ENCODE peak calls at places on chromosomes 16 and 17, in five cellular contexts. F, O, D, Z and V are unnamed samples. For H3K9me3, the result is how much of the 10 kb centered on the place peaks cover.

GRCh38 chr16:4520913-4521312 is 17.7 kb downstream of the CDIP1 start:
- DNase-seq in D (no peak), O (no peak), F (no peak), Z (no peak), V (no peak)

GRCh38 chr16:79607587-79607986 is 7.0 kb upstream of the MAF start:
- DNase-seq in Z (peak), F (no peak), D (no peak), O (no peak), V (no peak)

GRCh38 chr17:72187544-72187943 is 66.7 kb downstream of the SOX9 start:
- DNase-seq in Z (no peak), D (no peak), F (no peak), O (peak), V (no peak)

GRCh38 chr17:9127340-9127739 is 106.0 kb downstream of the NTN1 start:
- DNase-seq in O (no peak), Z (no peak), D (no peak), F (no peak), V (no peak)

GRCh38 chr17:28705728-28706334 is 5.9 kb downstream of the PROCA1 start:
- DNase-seq in F (no peak), D (no peak), O (no peak), Z (no peak), V (no peak)

GRCh38 chr16:17266606-17267313 is 204.0 kb downstream of the XYLT1 start:
- DNase-seq in Z (no peak), F (no peak), O (no peak), D (no peak), V (no peak)

GRCh38 chr16:67150833-67151396 is at the start of gene B3GNT9:
- DNase-seq in D (no peak), F (no peak), Z (peak), O (peak), V (peak)

GRCh38 chr17:40316571-40317344 is 7.8 kb downstream of the RARA start:
- DNase-seq in D (no peak), Z (peak), F (no peak), O (peak), V (peak)

GRCh38 chr17:76371656-76372628 is 12.5 kb upstream of the SPHK1 start:
- DNase-seq in Z (peak), D (no peak), O (no peak), F (no peak), V (no peak)

GRCh38 chr16:10514369-10515055 is 65.9 kb downstream of the EMP2 start:
- DNase-seq in Z (peak), F (no peak), O (peak), D (no peak), V (peak)

GRCh38 chr17:45430738-45431530 is 1.7 kb downstream of the ARHGAP27 start:
- DNase-seq in D (no peak), F (no peak), Z (peak), O (no peak), V (no peak)

GRCh38 chr17:34556384-34556783 is 23.0 kb upstream of the TMEM132E start:
- DNase-seq in D (no peak), F (no peak), Z (no peak), O (no peak), V (no peak)

GRCh38 chr17:9916108-9916507 is 11.0 kb upstream of the RCVRN start:
- DNase-seq in F (no peak), D (no peak), Z (no peak), O (no peak), V (no peak)

GRCh38 chr17:56020369-56020768 is 132.9 kb upstream of the ANKFN1 start:
- DNase-seq in O (no peak), F (no peak), Z (no peak), D (no peak), V (no peak)

GRCh38 chr17:64234961-64235360 is 28.1 kb downstream of the TEX2 start:
- DNase-seq in D (no peak), Z (no peak), O (no peak), F (no peak), V (no peak)

GRCh38 chr17:8479431-8479947 is 43.8 kb downstream of the NDEL1 start:
- DNase-seq in Z (peak), O (peak), F (no peak), D (no peak), V (no peak)

GRCh38 chr16:73711441-73712080 is 585.1 kb upstream of the PSMD7 start:
- DNase-seq in O (no peak), Z (no peak), D (no peak), F (no peak), V (no peak)

GRCh38 chr16:373848-374615 is 3.7 kb upstream of the MRPL28 start:
- DNase-seq in O (no peak), Z (no peak), F (no peak), D (no peak), V (no peak)

GRCh38 chr16:19330801-19331484 is 45.4 kb downstream of the CLEC19A start:
- DNase-seq in F (no peak), D (no peak), O (no peak), Z (peak), V (no peak)

GRCh38 chr17:57889892-57890856 is 40.3 kb upstream of the MRPS23 start:
- DNase-seq in D (peak), O (peak), F (no peak), Z (peak), V (peak)

GRCh38 chr17:5182597-5183409 is 8.9 kb downstream of the ZNF594 start:
- DNase-seq in F (no peak), D (no peak), O (no peak), Z (no peak), V (no peak)

GRCh38 chr17:5183410-5183793 is 8.3 kb downstream of the ZNF594 start:
- DNase-seq in F (no peak), D (no peak), O (no peak), Z (no peak), V (no peak)

GRCh38 chr17:5184284-5184683 is 7.4 kb downstream of the ZNF594 start:
- DNase-seq in D (no peak), O (no peak), Z (no peak), F (no peak), V (no peak)

DNA sequence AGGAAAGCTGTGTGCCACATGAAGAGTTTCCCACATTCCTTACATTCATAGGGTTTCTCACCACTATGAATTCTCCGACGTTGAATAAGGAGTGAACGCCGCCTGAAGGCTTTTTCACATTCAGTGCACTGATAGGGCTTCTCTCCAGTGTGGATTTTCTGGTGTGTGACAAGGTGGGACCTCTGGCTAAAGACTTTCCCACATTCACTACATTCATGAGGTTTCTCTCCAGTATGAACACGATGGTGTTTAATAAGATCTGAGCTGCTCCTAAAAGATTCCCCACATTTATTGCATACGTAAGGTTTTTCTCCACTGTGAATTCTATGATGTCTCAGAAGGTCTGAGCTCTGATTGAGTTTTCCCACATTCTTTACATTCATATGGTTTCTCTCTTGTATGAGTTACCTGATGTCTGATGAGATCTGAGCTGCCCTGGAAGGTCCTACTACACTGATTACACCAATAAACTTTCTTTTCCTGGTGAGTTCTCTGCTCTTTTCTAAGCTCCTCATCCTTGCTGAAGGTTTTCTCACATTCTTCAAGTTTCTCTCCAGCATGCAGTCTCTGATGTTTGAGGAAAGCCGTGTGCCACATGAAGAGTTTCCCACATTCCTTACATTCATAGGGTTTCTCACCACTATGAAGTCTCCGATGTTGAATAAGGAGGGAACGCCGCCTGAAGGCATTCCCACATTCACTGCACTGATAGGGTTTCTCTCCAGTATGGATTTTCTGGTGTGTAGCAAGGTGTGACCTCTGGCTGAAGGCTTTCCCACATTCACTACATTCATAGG is 10.0 kb downstream of the ZNF594 start:
- DNase-seq in O (no peak), Z (no peak), F (no peak), D (no peak), V (no peak)
- H3K9me3 ChIP-seq in O (half or more), Z (half or more), F (half or more), D (half or more), V (under half)

DNA sequence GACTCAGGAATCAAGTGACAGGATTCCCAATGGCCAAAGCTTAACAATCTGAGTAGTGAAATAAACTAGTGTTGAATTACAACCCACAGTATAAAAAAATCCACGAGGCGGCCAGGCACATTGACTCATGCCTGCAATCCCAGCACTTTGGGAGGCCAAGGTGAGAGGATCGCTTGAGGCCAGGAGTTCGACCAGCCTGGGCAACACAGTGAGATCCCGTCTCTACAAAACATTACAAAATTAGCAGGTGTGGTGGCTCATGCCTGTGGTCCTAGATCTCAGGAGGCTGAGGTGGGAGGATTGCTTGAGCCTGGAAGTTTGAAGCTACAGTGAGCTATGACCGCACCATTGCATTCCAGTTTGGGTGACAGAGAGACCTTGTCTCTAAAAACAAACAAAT is 133.8 kb downstream of the CPPED1 start:
- DNase-seq in F (no peak), D (no peak), O (no peak), Z (no peak), V (no peak)
- H3K9me3 ChIP-seq in F (under half), D (under half), O (under half), Z (under half), V (under half)

DNA sequence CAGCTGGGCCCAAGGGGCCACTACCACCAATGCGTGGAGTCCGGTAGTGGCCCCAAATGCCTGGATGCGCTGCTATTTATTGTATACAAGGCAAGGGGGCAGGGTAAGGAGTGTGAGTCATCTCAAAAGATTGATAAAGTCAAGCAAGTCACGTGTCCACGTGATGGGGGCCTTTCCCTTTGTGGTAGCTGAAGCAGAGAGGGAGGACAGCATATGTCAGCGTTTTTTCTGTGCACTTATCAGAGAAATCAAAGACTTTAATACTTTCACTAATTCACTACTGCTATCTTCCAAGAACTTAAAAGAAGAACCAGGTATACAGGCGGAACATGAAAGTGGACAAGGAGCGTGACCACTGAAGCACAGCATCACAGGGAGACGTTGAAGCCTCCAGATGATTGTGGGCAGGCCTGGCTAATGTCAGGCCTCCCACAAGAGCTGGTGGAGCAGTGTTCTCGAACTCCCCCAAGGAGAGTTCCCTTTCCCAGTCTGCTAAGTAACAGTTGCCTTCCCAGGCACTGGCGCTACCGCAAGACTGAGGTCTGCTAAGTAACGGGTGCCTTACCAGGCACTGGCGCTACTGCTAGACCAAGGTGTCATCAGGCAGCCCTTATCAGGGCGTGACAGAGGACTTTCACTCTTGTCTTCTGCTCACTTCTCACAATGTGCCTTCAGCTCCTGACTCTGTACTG is 10.8 kb upstream of the ASB16 start:
- DNase-seq in O (no peak), F (no peak), D (no peak), Z (no peak), V (peak)
- H3K9me3 ChIP-seq in O (under half), F (under half), D (under half), Z (under half), V (under half)

DNA sequence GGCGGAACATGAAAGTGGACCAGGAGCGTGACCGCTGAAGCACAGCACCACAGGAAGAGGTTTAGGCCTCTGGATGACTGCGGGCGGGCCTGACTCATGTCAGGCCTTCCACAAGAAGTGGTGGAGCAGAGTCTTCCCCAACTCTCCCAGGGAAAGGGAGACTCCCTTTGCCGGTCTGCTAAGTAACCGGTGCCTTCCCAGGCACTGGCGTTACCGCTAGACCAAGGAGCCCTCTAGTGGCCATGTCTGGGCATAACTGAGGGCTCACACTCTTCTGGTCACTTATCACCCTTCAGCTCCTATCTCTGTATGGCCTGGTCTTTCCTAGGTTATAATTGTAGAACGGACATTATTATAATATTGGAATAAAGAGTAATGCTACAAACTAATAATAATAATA is 1931.9 kb downstream of the TP53TG3F start:
- DNase-seq in D (no peak), Z (peak), O (peak), F (no peak), V (peak)
- H3K9me3 ChIP-seq in D (under half), Z (under half), O (under half), F (under half), V (under half)

GRCh38 chr16:35239561-35239960 is 1780.1 kb downstream of the TP53TG3F start:
- DNase-seq in D (no peak), O (no peak), Z (no peak), F (no peak), V (no peak)
- H3K9me3 ChIP-seq in D (under half), O (under half), Z (under half), F (under half), V (under half)

DNA sequence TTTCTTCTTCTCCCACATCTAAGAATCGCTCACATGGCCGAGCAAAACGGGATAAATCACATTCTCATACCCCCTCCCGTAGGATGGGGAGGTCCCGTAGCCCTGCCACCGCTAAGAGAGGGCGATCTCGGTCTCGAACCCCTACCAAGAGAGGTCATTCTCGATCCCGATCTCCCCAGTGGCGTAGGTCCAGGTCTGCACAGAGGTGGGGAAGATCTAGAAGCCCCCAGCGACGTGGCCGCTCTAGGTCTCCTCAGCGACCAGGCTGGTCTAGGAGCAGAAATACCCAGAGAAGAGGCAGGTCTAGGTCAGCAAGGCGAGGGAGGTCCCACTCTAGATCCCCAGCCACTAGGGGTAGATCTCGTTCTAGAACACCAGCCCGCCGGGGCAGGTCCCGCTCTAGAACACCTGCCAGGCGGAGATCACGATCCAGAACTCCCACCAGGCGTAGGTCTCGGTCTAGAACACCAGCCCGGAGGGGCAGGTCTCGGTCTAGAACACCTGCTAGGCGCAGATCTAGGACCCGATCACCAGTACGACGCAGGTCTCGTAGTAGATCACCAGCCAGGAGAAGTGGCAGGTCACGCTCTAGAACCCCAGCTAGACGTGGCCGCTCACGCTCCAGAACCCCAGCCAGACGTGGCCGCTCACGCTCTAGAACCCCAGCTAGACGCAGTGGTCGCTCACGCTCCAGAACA is 9.6 kb downstream of the SRRM2 start:
- DNase-seq in F (no peak), D (no peak), Z (no peak), O (no peak), V (no peak)
- H3K9me3 ChIP-seq in F (under half), D (under half), Z (under half), O (under half), V (under half)

DNA sequence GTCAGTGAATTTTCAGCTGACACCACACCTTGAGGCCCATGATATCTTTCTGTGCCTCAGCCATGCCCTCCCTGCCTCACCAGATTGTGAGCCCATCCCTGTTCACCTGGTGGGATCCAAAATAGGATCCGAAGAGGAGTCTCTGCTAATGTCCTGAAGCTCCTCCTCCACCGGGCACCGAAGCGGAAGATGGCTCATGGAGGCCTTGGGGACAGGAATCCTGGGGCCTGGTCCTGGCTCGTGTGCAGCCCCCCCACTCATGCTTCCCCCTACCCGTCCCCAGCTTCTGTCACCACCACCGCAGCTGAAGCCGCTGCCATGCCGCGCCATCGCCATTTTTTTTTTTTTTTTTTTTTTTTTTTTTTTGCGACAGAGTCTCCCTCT is 1683.4 kb downstream of the TP53TG3F start:
- DNase-seq in D (no peak), O (no peak), Z (no peak), F (no peak), V (no peak)
- H3K9me3 ChIP-seq in D (under half), O (under half), Z (under half), F (under half), V (under half)

GRCh38 chr17:27089929-27090247 is 204.0 kb upstream of the WSB1 start:
- DNase-seq in O (no peak), D (no peak), Z (no peak), F (no peak), V (no peak)

GRCh38 chr17:27088767-27089078 is 205.2 kb upstream of the WSB1 start:
- DNase-seq in D (no peak), F (no peak), O (no peak), Z (no peak), V (no peak)

GRCh38 chr17:27085517-27085916 is 208.4 kb upstream of the WSB1 start:
- DNase-seq in O (no peak), D (no peak), Z (no peak), F (no peak), V (no peak)

GRCh38 chr17:27086526-27086925 is 207.4 kb upstream of the WSB1 start:
- DNase-seq in O (no peak), Z (no peak), D (no peak), F (no peak), V (no peak)

DNA sequence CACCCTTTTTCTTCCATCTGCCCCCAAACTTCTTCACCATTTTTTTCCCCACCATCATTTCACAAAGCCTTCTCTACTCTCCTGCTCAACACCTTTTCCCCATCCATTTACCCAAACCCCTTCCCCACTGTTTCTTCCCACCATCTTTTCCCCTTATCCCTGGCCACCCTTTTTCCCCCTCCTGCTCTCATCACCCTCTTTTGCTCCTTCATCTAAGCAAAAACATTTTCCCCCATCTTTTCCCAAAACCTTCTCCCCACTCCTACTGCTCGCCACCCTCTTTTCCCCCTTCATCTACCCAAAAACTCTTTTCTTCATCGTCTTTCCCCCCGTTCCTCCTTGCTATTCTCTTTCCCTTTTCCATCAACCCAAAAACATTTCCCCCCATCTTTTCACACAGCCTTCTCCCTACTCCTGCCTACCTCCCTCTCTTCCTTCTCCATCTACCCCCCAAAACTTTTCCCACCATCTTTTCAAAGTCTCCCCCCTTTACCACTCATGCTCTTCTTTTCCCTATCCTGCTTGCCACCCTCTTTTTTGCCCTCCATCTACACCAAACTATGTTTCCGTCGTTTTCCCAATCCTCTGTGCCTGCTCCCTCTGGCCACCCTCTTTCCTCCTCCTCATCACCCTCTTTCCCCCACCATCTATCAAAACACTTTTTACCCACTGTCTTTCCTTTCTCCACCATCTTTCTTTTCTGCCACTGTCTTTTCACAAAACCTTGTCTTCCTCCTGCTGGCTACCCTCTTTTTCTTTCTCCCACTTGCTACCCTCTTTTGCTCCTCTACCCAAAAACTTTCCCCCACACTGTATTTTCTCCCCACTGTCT is 205.8 kb upstream of the WSB1 start:
- DNase-seq in D (no peak), O (no peak), F (no peak), Z (no peak), V (no peak)
- H3K9me3 ChIP-seq in D (under half), O (under half), F (under half), Z (under half), V (under half)

GRCh38 chr17:5179003-5179402 is 12.7 kb downstream of the ZNF594 start:
- DNase-seq in Z (no peak), D (no peak), F (no peak), O (no peak), V (no peak)
- H3K9me3 ChIP-seq in Z (half or more), D (half or more), F (under half), O (half or more), V (under half)